ENCODE peak calls at places on chromosomes 13 and 19, in six cellular contexts. O, L, G, D, A and V are unnamed samples. For H3K4me1, the result is how much of the 10 kb centered on the place peaks cover.

GRCh38 chr19:43486412-43486811 is 18.1 kb downstream of the PHLDB3 start:
- DNase-seq in O (no peak), D (no peak), G (no peak), A (no peak), L (no peak), V (no peak)

GRCh38 chr13:61913183-61913582 is 497.5 kb upstream of the PCDH20 start:
- DNase-seq in L (no peak), D (no peak), A (no peak), O (no peak), G (no peak), V (no peak)

GRCh38 chr19:4358709-4359626 is 15.6 kb downstream of the MPND start:
- DNase-seq in A (no peak), L (no peak), O (no peak), D (no peak), G (peak), V (no peak)

GRCh38 chr13:24267283-24267682 is 42.1 kb upstream of the C1QTNF9 start:
- DNase-seq in G (no peak), O (no peak), A (no peak), L (peak), D (no peak), V (no peak)

GRCh38 chr13:48630791-48631190 is 22.9 kb upstream of the CYSLTR2 start:
- DNase-seq in G (no peak), A (no peak), O (no peak), L (no peak), D (no peak), V (no peak)

GRCh38 chr13:39998166-39998565 is 342.7 kb downstream of the COG6 start:
- DNase-seq in D (no peak), L (no peak), O (no peak), G (no peak), A (no peak), V (peak)

GRCh38 chr13:19881641-19882040 is 18.2 kb upstream of the ZMYM5 start:
- DNase-seq in L (no peak), A (no peak), D (no peak), O (no peak), G (no peak), V (no peak)

GRCh38 chr13:112875627-112876026 is 93.4 kb upstream of the MCF2L start:
- DNase-seq in D (no peak), O (no peak), L (no peak), G (no peak), A (no peak), V (no peak)

GRCh38 chr19:40690699-40691420 is 409 bp upstream of the NUMBL start:
- DNase-seq in O (peak), A (peak), L (peak), D (peak), G (peak), V (peak)

GRCh38 chr19:14416743-14417214 is 2.4 kb downstream of the DDX39A start:
- DNase-seq in O (no peak), A (peak), L (peak), D (no peak), G (no peak), V (no peak)

GRCh38 chr13:94556646-94557045 is 39.3 kb downstream of the TGDS start:
- DNase-seq in A (no peak), L (no peak), O (no peak), D (no peak), G (no peak), V (no peak)

GRCh38 chr13:109782823-109783411 is 3.5 kb downstream of the IRS2 start:
- DNase-seq in L (no peak), O (no peak), G (peak), D (no peak), A (no peak), V (no peak)
- H3K4me1 ChIP-seq in L (under half), O (under half), G (under half), D (under half), A (under half), V (under half)

GRCh38 chr19:10452726-10453620 is 32.6 kb downstream of the PDE4A start:
- DNase-seq in L (no peak), O (no peak), G (peak), A (no peak), D (no peak), V (no peak)

GRCh38 chr19:10450191-10450852 is 30.0 kb downstream of the PDE4A start:
- DNase-seq in A (no peak), O (no peak), D (no peak), G (peak), L (no peak), V (no peak)

GRCh38 chr19:10453852-10454251 is 33.5 kb downstream of the PDE4A start:
- DNase-seq in L (no peak), G (no peak), D (no peak), A (no peak), O (no peak), V (no peak)

GRCh38 chr19:10450853-10451609 is 30.7 kb downstream of the PDE4A start:
- DNase-seq in L (no peak), D (no peak), A (peak), G (peak), O (peak), V (peak)

DNA sequence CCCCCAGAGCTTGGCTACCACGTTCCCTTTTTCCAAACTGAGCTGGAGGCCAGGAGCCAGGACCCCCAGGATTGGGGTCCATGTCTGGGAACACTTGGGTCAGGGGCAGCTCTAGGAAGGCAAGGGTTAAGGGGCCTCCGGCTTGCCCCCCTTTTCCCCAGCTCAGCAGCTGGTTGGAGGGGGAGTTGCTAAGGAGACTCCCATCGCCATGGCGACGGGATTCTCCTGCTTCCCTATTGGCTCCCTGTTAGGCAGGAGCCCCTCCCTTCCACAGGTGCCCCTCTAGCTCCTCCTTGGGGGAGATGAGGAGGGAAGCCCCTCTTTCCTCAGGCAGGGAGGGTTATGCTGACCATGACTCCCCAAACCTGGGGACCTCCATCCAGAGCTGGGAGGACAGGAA is 33.9 kb downstream of the PDE4A start:
- DNase-seq in G (peak), A (no peak), L (peak), O (peak), D (no peak), V (peak)
- TF ChIP-seq EZH2phosphoT487 in G (no peak), A (no peak), L (no peak), O (no peak), D (no peak), V (no peak)

DNA sequence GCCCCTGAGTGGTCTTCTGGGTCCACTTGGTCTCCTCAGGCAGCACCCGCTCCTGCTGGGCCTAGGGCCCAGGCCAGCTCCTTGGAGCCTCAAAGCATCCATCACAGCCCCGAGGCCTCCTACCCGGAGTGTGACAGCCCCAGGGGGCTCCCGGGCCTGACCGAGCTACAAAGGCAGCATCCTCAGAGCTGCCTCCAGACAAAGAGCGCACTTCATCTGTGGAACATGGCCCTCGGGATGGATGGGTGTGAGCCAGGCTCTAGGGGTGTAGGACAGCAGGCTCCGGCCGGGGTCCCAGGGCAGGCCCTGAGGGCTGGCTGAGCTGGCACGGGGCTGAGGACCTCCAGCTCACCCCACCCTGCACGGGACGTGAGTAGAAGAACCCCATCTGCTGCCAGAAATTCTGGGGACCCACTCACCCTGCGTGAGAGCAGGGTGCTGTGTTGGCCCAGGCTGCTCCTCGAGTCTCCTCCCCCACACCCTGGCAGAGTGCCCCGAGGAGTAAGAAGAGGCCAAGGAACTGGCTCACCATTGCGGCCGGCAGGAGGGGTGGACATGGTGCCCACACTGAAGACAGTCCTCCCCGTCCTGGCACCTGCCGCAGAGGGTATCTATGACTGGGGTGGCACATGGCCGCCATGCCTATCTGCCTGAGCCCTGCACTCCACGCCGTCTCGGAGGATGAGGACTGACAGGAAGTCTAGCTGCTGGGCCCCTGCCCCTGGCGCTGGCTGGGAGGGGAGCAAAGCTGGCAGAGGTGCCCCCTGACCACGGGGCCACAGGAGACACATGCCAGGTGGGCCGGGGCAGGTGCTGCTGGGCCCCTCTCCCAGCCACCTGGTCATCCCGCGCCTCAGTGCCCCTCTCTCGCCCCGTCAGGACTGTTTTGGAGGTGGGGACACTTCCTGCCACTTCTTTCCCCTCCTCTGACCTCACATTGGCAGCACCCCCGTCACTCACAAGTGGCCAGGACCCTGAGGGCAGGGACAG is 22.3 kb downstream of the CEBPG start:
- DNase-seq in A (no peak), G (peak), D (no peak), O (no peak), L (peak), V (no peak)
- H3K4me1 ChIP-seq in A (under half), G (under half), D (under half), O (under half), L (under half), V (under half)

DNA sequence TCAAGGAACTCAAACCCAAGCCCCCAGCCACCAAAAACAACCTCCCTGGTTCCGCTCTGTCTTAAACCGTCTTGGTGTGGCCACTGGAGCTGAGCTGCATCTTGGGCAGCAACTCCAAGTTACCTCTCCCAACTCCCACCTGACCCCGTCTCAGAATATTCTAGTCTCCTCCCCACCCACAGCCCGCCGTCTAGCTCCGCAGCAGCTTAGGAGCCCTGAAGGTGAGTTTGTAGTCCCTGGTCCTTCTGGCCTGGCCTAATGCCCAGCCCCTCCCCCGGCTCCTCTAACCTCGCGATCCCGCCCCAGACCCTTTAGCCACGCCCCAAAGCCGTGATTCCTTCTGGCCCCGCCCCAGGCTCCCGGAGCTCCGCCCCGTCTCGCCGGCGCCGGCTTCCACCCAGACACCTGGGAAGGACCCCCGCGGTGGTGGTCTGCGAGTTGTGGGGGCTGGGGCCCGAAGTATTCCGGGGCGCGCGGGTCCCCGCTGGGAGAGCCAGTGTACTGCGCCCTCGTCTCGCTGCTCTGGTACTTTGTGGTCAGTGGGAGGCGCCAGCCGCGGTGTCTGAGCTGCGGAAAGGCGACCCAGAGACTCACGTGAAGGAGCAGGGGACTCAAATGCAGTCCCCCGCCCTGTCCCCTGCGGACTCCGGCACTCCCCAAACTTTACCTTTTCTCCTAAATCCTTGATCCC is 2.5 kb upstream of the LHB start:
- DNase-seq in O (peak), G (peak), A (peak), D (peak), L (peak), V (peak)
- TF ChIP-seq EZH2phosphoT487 in O (no peak), G (no peak), A (no peak), D (no peak), L (no peak), V (no peak)